ENCODE peak calls at places on chromosomes 5 and 9, in eight cellular contexts. F is suprapubic skin, O is GM12878, G is SK-N-SH, Z is stomach, R is transverse colon, T is upper lobe of left lung, J is K562. B is an unnamed sample. For H3K4me1, the result is how much of the 10 kb centered on the place peaks cover.

GRCh38 chr9:12775963-12776774 is 1.3 kb downstream of the LURAP1L start:
- DNase-seq in T (peak), R (peak), J (peak), G (peak), Z (peak), F (peak), O (no peak), B (peak)

GRCh38 chr5:93723005-93723404 is 18.4 kb downstream of the POU5F2 start:
- DNase-seq in R (no peak), T (no peak), G (no peak), Z (no peak), F (no peak), J (no peak), O (no peak), B (no peak)

GRCh38 chr9:112925058-112925641 is 34.5 kb upstream of the SLC46A2 start:
- DNase-seq in R (no peak), O (no peak), G (peak), T (no peak), F (no peak), J (peak), Z (no peak), B (no peak)

GRCh38 chr5:53679261-53679660 is 118.8 kb downstream of the NDUFS4 start:
- DNase-seq in G (no peak), J (no peak), R (no peak), O (no peak), F (no peak), T (no peak), Z (no peak), B (no peak)

GRCh38 chr9:16986441-16987387 is 116.2 kb upstream of the BNC2 start:
- DNase-seq in Z (no peak), R (no peak), F (no peak), O (no peak), J (no peak), T (no peak), G (no peak), B (no peak)

GRCh38 chr5:96478983-96479382 is 45.9 kb upstream of the PCSK1 start:
- DNase-seq in Z (no peak), O (no peak), R (no peak), J (no peak), G (no peak), T (no peak), F (no peak), B (no peak)

GRCh38 chr9:135989722-135990467 is 28.7 kb upstream of the UBAC1 start:
- DNase-seq in Z (peak), T (peak), G (no peak), R (no peak), O (no peak), F (no peak), J (no peak), B (no peak)

GRCh38 chr5:31193591-31194457 is at the start of gene CDH6:
- DNase-seq in O (no peak), T (peak), J (no peak), R (peak), Z (no peak), F (no peak), G (peak), B (no peak)

GRCh38 chr5:89282038-89282831 is 399.3 kb upstream of the MEF2C start:
- DNase-seq in R (no peak), T (no peak), Z (no peak), G (no peak), O (peak), J (no peak), F (no peak), B (no peak)

GRCh38 chr9:129612815-129613519 is 7.9 kb downstream of the C9orf50 start:
- DNase-seq in Z (no peak), T (peak), F (no peak), R (no peak), J (no peak), G (no peak), O (no peak), B (peak)

GRCh38 chr5:40141418-40141817 is 538.3 kb upstream of the PTGER4 start:
- DNase-seq in F (no peak), R (no peak), T (no peak), Z (no peak), O (no peak), G (no peak), J (no peak), B (no peak)

GRCh38 chr9:81146684-81147337 is 542.5 kb downstream of the TLE1 start:
- DNase-seq in R (no peak), Z (no peak), J (no peak), G (no peak), O (no peak), F (no peak), T (no peak), B (no peak)

GRCh38 chr5:73812457-73812856 is 186.5 kb downstream of the ARHGEF28 start:
- DNase-seq in O (no peak), F (no peak), Z (no peak), G (no peak), R (no peak), T (no peak), J (no peak), B (no peak)

GRCh38 chr9:13450723-13451122 is 171.2 kb upstream of the MPDZ start:
- DNase-seq in G (no peak), O (peak), J (no peak), T (no peak), R (no peak), F (no peak), Z (no peak), B (no peak)

GRCh38 chr9:136194540-136194939 is 10.4 kb downstream of the LHX3 start:
- DNase-seq in J (no peak), F (no peak), Z (no peak), R (no peak), O (no peak), T (no peak), G (no peak), B (no peak)

GRCh38 chr9:136538599-136539426 is 7.0 kb downstream of the NOTCH1 start:
- DNase-seq in F (no peak), Z (no peak), J (no peak), T (peak), O (no peak), G (no peak), R (peak), B (no peak)

GRCh38 chr5:178074266-178074952 is 38.9 kb upstream of the N4BP3 start:
- DNase-seq in G (no peak), Z (no peak), T (no peak), O (no peak), F (no peak), R (no peak), J (peak), B (no peak)

GRCh38 chr5:38500861-38501260 is 55.6 kb downstream of the LIFR start:
- DNase-seq in R (no peak), F (no peak), T (no peak), J (no peak), O (no peak), G (no peak), Z (no peak), B (no peak)

GRCh38 chr5:167644619-167645018 is 646.8 kb upstream of the WWC1 start:
- DNase-seq in Z (no peak), G (no peak), F (no peak), O (no peak), J (no peak), T (no peak), R (no peak), B (no peak)

GRCh38 chr5:105632043-105632442 is 2038.7 kb downstream of the EFNA5 start:
- DNase-seq in G (peak), J (no peak), F (no peak), T (no peak), O (no peak), Z (no peak), R (no peak), B (no peak)

GRCh38 chr5:124460666-124461065 is 285.8 kb downstream of the ZNF608 start:
- DNase-seq in R (no peak), G (no peak), O (no peak), F (no peak), Z (no peak), T (no peak), J (no peak), B (no peak)
- TF ChIP-seq EP300 in R (no peak), G (no peak), O (no peak), F (no peak), Z (no peak), T (no peak), J (no peak), B (no peak)

DNA sequence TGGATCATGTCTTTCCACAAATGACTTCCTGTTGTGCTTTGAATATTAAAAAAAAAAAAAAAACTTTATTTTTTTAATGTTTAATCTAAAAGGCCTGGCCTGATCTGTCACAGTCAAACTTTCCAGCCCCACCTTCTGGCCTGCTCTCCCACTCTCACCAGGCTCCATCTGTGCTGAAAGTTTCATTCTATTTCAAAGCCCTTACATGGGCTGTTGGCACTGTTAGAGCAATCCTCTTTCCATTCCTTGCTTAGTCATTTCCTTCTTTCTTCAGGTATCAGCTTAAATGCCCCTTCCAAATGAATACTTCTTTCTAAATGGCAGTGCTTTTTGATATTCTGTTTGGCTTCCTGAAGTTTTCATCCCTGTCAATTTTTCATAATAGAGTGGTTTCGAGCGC is 1104.8 kb upstream of the C9orf72 start:
- DNase-seq in R (no peak), Z (no peak), J (no peak), O (no peak), T (no peak), G (no peak), F (no peak), B (no peak)
- H3K4me1 ChIP-seq in R (under half), Z (under half), J (under half), O (under half), T (under half), G (under half), F (under half), B (under half)

GRCh38 chr9:696332-697090 is 145.0 kb upstream of the DMRT1 start:
- DNase-seq in J (no peak), R (no peak), G (no peak), O (no peak), T (no peak), Z (no peak), F (no peak), B (peak)
- TF ChIP-seq POLR2AphosphoS5 in J (no peak), R (no peak), G (no peak), O (no peak), T (no peak), Z (no peak), F (peak), B (no peak)

DNA sequence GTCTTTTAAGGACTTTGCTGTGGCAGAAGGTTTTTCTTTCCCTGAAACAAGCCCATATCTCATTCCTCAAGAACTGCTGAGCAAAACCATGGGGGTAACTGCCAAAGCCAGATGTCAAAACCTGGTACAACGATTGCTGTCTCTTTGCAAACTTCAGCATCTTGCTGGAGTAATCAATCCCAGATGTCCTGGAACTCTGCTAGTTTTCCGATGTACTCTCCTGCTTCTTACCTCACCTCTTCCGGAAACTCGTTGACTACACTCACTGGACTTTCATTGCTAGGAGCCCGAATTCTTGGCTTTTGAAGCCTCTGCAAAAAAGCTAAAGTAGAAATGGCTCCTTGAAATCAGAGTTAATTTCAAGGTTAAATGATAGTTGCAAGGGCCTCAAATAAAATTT is 23.3 kb downstream of the RAD1 start:
- DNase-seq in G (no peak), J (no peak), O (no peak), F (no peak), Z (no peak), R (no peak), T (no peak), B (no peak)
- TF ChIP-seq EP300 in G (no peak), J (no peak), O (no peak), F (no peak), Z (no peak), R (no peak), T (no peak), B (no peak)

DNA sequence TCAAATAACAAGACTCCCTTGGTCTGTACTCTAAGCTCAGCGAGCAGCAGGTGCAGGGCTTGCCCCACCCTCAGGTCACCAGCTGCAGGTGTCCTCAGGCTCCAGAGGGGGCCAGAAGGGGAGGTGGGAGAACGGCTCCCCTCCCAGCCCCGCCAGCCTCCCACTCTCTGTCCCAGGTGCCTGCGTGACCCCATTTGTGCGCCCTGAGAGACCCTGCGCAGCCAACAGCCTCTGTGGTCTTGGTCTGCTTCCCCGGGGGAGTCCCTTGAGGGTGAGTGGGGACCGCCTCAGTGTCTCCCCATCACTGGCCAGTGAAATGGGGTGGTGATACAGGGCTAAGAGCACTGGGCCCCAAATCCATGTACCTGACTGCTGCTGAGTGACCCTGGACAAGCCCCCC is 62.3 kb upstream of the STXBP1 start:
- DNase-seq in J (no peak), O (no peak), F (no peak), T (no peak), G (no peak), Z (no peak), R (no peak), B (no peak)
- H3K4me1 ChIP-seq in J (under half), O (under half), F (half or more), T (half or more), G (under half), Z (half or more), R (half or more), B (under half)

GRCh38 chr9:70567511-70567910 is 153.1 kb upstream of the KLF9 start:
- DNase-seq in Z (no peak), R (no peak), F (no peak), O (no peak), G (no peak), T (no peak), J (no peak), B (no peak)

GRCh38 chr9:70566743-70567142 is 152.3 kb upstream of the KLF9 start:
- DNase-seq in G (no peak), R (no peak), O (no peak), T (no peak), J (no peak), Z (no peak), F (no peak), B (no peak)

GRCh38 chr9:70566066-70566465 is 151.6 kb upstream of the KLF9 start:
- DNase-seq in Z (no peak), T (no peak), F (no peak), J (no peak), G (no peak), R (no peak), O (no peak), B (no peak)

GRCh38 chr9:70571247-70571646 is 156.8 kb upstream of the KLF9 start:
- DNase-seq in J (no peak), G (no peak), F (no peak), Z (no peak), R (no peak), O (no peak), T (no peak), B (no peak)

DNA sequence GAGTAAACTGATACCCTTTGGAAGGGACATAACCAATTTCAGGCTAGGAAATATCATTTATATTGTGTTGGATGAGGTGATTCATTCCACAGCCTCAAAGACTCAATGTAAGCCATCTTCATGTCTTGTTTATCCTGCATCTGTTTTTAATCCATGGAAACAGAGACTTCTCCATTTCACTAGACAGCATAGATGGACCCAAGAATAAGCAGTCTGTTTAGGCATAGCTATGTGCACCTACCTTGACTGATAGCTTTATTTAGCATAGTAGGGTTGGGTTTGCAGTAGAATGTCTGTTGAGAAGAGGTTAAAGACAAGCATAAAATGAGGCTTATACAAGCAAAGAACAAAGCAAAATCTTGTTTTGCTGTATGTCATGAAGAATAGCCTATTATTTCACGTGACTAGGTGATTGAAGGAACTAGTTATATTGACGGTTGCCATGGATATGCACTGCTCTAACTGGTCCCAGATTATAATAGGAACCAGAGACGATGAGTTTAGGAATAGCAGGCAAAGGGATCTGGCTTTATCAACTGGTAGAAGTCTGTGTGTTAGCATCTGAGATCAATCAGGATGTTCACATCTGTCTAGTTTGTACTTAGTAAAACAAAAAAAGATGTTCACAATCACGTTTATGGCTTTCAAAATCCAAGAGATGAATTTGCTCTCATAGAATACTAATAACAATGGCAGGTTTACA is 154.8 kb upstream of the KLF9 start:
- DNase-seq in J (no peak), T (no peak), R (no peak), G (peak), Z (no peak), O (no peak), F (no peak), B (no peak)
- TF ChIP-seq POLR2AphosphoS5 in J (no peak), T (no peak), R (no peak), G (no peak), Z (no peak), O (no peak), F (no peak), B (no peak)

GRCh38 chr5:82115858-82116257 is 144.0 kb downstream of the ATG10 start:
- DNase-seq in Z (no peak), G (no peak), F (no peak), R (no peak), O (no peak), T (no peak), J (no peak), B (no peak)

GRCh38 chr5:82119889-82120288 is 148.1 kb downstream of the ATG10 start:
- DNase-seq in O (no peak), R (no peak), F (no peak), Z (no peak), J (no peak), T (no peak), G (no peak), B (no peak)
- TF ChIP-seq EP300 in O (no peak), R (no peak), F (no peak), Z (no peak), J (no peak), T (no peak), G (no peak), B (no peak)